ENCODE peak calls at places on chromosomes 3 and 15, in seven cellular contexts. One of them, this sample, is unnamed.

GRCh38 chr15:75810874-75811498 is 32.3 kb upstream of the UBE2Q2 start:
- DNase-seq in SK-N-SH: no peak
- DNase-seq in K562: no peak
- DNase-seq in H1: no peak
- DNase-seq in HCT116: no peak
- DNase-seq in GM12878: no peak
- DNase-seq in HepG2: no peak
- DNase-seq in this sample: no peak

GRCh38 chr3:58994746-58995330 is 55.0 kb downstream of the CFAP20DC start:
- DNase-seq in GM12878: peak; percentile 23
- DNase-seq in HepG2: peak; percentile 39
- DNase-seq in H1: no peak
- DNase-seq in SK-N-SH: peak; percentile 52
- DNase-seq in HCT116: peak; percentile 60
- DNase-seq in K562: peak; percentile 17
- DNase-seq in this sample: peak; percentile 42

GRCh38 chr15:77421370-77421700 is 647 bp downstream of the HMG20A start:
- DNase-seq in GM12878: no peak
- DNase-seq in HCT116: no peak
- DNase-seq in SK-N-SH: peak; percentile 7
- DNase-seq in K562: no peak
- DNase-seq in H1: no peak
- DNase-seq in HepG2: peak; percentile 15
- DNase-seq in this sample: no peak

GRCh38 chr15:44087578-44088190 is 107.4 kb downstream of the FRMD5 start:
- DNase-seq in HCT116: peak; percentile 33
- DNase-seq in GM12878: no peak
- DNase-seq in H1: no peak
- DNase-seq in SK-N-SH: no peak
- DNase-seq in HepG2: no peak
- DNase-seq in K562: no peak
- DNase-seq in this sample: no peak

GRCh38 chr3:47128110-47128509 is 35.8 kb downstream of the SETD2 start:
- DNase-seq in H1: no peak
- DNase-seq in HepG2: no peak
- DNase-seq in HCT116: no peak
- DNase-seq in GM12878: no peak
- DNase-seq in SK-N-SH: no peak
- DNase-seq in K562: no peak
- DNase-seq in this sample: no peak

GRCh38 chr3:128727485-128727884 is 1.5 kb downstream of the RAB7A start:
- DNase-seq in HepG2: no peak
- DNase-seq in K562: no peak
- DNase-seq in HCT116: no peak
- DNase-seq in GM12878: no peak
- DNase-seq in SK-N-SH: no peak
- DNase-seq in H1: no peak
- DNase-seq in this sample: no peak

GRCh38 chr15:88954431-88955277 is 41.5 kb upstream of the MFGE8 start:
- DNase-seq in GM12878: no peak
- DNase-seq in SK-N-SH: no peak
- DNase-seq in HepG2: no peak
- DNase-seq in H1: no peak
- DNase-seq in HCT116: no peak
- DNase-seq in K562: no peak
- DNase-seq in this sample: no peak

GRCh38 chr3:183698760-183699159 is 1.2 kb downstream of the YEATS2 start:
- DNase-seq in HCT116: no peak
- DNase-seq in K562: no peak
- DNase-seq in HepG2: no peak
- DNase-seq in GM12878: no peak
- DNase-seq in SK-N-SH: no peak
- DNase-seq in H1: no peak
- DNase-seq in this sample: peak; percentile 43

GRCh38 chr3:4343258-4343657 is 40.1 kb downstream of the SETMAR start:
- DNase-seq in K562: no peak
- DNase-seq in HCT116: no peak
- DNase-seq in GM12878: no peak
- DNase-seq in HepG2: no peak
- DNase-seq in SK-N-SH: no peak
- DNase-seq in H1: no peak
- DNase-seq in this sample: no peak

GRCh38 chr3:167901087-167901486 is 165.6 kb downstream of the SERPINI1 start:
- DNase-seq in K562: no peak
- DNase-seq in H1: no peak
- DNase-seq in HepG2: no peak
- DNase-seq in HCT116: no peak
- DNase-seq in SK-N-SH: no peak
- DNase-seq in GM12878: no peak
- DNase-seq in this sample: no peak

GRCh38 chr3:60759439-60759838 is 491.8 kb downstream of the FHIT start:
- DNase-seq in HepG2: no peak
- DNase-seq in K562: no peak
- DNase-seq in H1: no peak
- DNase-seq in GM12878: no peak
- DNase-seq in SK-N-SH: no peak
- DNase-seq in HCT116: no peak
- DNase-seq in this sample: no peak

GRCh38 chr3:49007771-49008528 is 759 bp downstream of the WDR6 start:
- DNase-seq in K562: peak; percentile 87
- DNase-seq in HCT116: peak; percentile 72
- DNase-seq in SK-N-SH: peak; percentile 92
- DNase-seq in HepG2: peak; percentile 39
- DNase-seq in GM12878: no peak
- DNase-seq in H1: peak; percentile 96
- DNase-seq in this sample: peak; percentile 96

GRCh38 chr15:92495468-92495867 is 101.8 kb downstream of the ST8SIA2 start:
- DNase-seq in K562: no peak
- DNase-seq in H1: peak; percentile 13
- DNase-seq in SK-N-SH: no peak
- DNase-seq in GM12878: no peak
- DNase-seq in HCT116: no peak
- DNase-seq in HepG2: no peak
- DNase-seq in this sample: no peak

GRCh38 chr3:7964899-7965298 is 536.7 kb upstream of the LMCD1 start:
- DNase-seq in K562: no peak
- DNase-seq in HepG2: no peak
- DNase-seq in SK-N-SH: no peak
- DNase-seq in HCT116: no peak
- DNase-seq in H1: no peak
- DNase-seq in GM12878: no peak
- DNase-seq in this sample: no peak

GRCh38 chr3:7960601-7961000 is 541.0 kb upstream of the LMCD1 start:
- DNase-seq in SK-N-SH: no peak
- DNase-seq in HCT116: no peak
- DNase-seq in H1: no peak
- DNase-seq in HepG2: no peak
- DNase-seq in GM12878: no peak
- DNase-seq in K562: no peak
- DNase-seq in this sample: no peak

GRCh38 chr3:7959094-7959493 is 542.5 kb upstream of the LMCD1 start:
- DNase-seq in HepG2: no peak
- DNase-seq in SK-N-SH: no peak
- DNase-seq in K562: no peak
- DNase-seq in GM12878: no peak
- DNase-seq in H1: no peak
- DNase-seq in HCT116: no peak
- DNase-seq in this sample: no peak

GRCh38 chr3:7957024-7957423 is 544.6 kb upstream of the LMCD1 start:
- DNase-seq in HCT116: no peak
- DNase-seq in K562: no peak
- DNase-seq in GM12878: no peak
- DNase-seq in HepG2: no peak
- DNase-seq in H1: no peak
- DNase-seq in SK-N-SH: no peak
- DNase-seq in this sample: no peak

DNA sequence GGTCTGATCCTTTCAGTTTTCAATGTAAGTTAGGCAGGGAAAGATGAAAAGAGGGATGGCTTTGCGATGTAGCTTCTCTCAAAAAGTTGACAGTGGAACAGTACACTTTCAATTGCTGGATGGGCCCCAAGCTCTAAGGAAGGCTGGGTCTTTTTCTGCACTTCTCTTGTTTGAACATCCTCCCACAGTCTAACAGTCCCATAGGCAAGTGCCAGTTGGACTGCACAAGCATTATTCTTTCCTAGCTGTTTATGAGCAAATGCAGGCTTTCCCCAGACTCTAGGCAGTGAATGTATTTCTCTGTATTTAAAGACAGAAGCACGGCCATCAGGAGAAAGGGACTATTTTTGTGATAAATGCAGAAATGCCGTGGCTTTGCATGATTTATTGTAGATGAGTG is 539.4 kb upstream of the LMCD1 start:
- DNase-seq in GM12878: no peak
- DNase-seq in H1: no peak
- DNase-seq in SK-N-SH: no peak
- DNase-seq in HepG2: no peak
- DNase-seq in K562: no peak
- DNase-seq in HCT116: no peak
- DNase-seq in this sample: no peak
- TF ChIP-seq JUND in GM12878: no peak
- TF ChIP-seq JUND in H1: no peak
- TF ChIP-seq JUND in SK-N-SH: no peak
- TF ChIP-seq JUND in HepG2: no peak
- TF ChIP-seq JUND in K562: no peak
- TF ChIP-seq JUND in HCT116: no peak
- TF ChIP-seq JUND in this sample: no peak

DNA sequence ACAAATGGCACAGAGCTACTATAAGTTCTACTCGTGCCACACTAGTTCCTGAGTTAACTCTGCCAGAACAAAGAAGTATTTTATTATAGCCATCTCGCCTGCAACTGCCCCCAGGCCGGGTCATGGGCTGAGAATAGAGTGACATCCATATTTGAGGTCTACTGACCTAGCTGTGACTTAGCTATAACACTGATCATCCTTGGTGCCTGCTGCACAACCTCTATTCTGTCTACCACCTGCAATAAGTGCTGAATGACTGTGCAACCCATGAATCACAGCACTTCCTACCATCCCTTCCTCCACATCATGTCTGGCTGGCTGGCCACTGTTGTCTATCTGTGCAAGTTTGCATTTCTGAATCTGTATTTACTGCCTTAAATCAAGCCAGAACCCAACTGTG is 506.5 kb upstream of the TBL1XR1 start:
- DNase-seq in HepG2: no peak
- DNase-seq in K562: no peak
- DNase-seq in HCT116: no peak
- DNase-seq in SK-N-SH: no peak
- DNase-seq in H1: no peak
- DNase-seq in GM12878: no peak
- DNase-seq in this sample: peak; percentile 31
- TF ChIP-seq JUND in HepG2: no peak
- TF ChIP-seq JUND in K562: no peak
- TF ChIP-seq JUND in HCT116: no peak
- TF ChIP-seq JUND in SK-N-SH: no peak
- TF ChIP-seq JUND in H1: no peak
- TF ChIP-seq JUND in GM12878: no peak
- TF ChIP-seq JUND in this sample: no peak

GRCh38 chr15:87623832-87624231 is 632.7 kb downstream of the NTRK3 start:
- DNase-seq in HepG2: no peak
- DNase-seq in GM12878: no peak
- DNase-seq in H1: peak; percentile 51
- DNase-seq in K562: peak; percentile 40
- DNase-seq in HCT116: no peak
- DNase-seq in SK-N-SH: no peak
- DNase-seq in this sample: peak; percentile 34
- TF ChIP-seq JUND in HepG2: no peak
- TF ChIP-seq JUND in GM12878: no peak
- TF ChIP-seq JUND in H1: no peak
- TF ChIP-seq JUND in K562: no peak
- TF ChIP-seq JUND in HCT116: no peak
- TF ChIP-seq JUND in SK-N-SH: no peak
- TF ChIP-seq JUND in this sample: no peak

GRCh38 chr3:150370982-150371381 is 37.1 kb upstream of the TSC22D2 start:
- DNase-seq in HepG2: no peak
- DNase-seq in HCT116: no peak
- DNase-seq in H1: no peak
- DNase-seq in GM12878: no peak
- DNase-seq in SK-N-SH: no peak
- DNase-seq in K562: no peak
- DNase-seq in this sample: no peak

GRCh38 chr3:150370129-150370602 is 37.9 kb upstream of the TSC22D2 start:
- DNase-seq in H1: no peak
- DNase-seq in HepG2: peak; percentile 24
- DNase-seq in GM12878: no peak
- DNase-seq in HCT116: peak; percentile 92
- DNase-seq in SK-N-SH: no peak
- DNase-seq in K562: peak; percentile 56
- DNase-seq in this sample: peak; percentile 90

GRCh38 chr3:150373234-150373633 is 34.9 kb upstream of the TSC22D2 start:
- DNase-seq in HepG2: no peak
- DNase-seq in HCT116: no peak
- DNase-seq in K562: no peak
- DNase-seq in SK-N-SH: no peak
- DNase-seq in H1: no peak
- DNase-seq in GM12878: no peak
- DNase-seq in this sample: no peak

GRCh38 chr3:150372320-150373118 is 35.6 kb upstream of the TSC22D2 start:
- DNase-seq in HepG2: peak; percentile 79
- DNase-seq in HCT116: no peak
- DNase-seq in SK-N-SH: no peak
- DNase-seq in H1: no peak
- DNase-seq in GM12878: no peak
- DNase-seq in K562: peak; percentile 16
- DNase-seq in this sample: no peak

DNA sequence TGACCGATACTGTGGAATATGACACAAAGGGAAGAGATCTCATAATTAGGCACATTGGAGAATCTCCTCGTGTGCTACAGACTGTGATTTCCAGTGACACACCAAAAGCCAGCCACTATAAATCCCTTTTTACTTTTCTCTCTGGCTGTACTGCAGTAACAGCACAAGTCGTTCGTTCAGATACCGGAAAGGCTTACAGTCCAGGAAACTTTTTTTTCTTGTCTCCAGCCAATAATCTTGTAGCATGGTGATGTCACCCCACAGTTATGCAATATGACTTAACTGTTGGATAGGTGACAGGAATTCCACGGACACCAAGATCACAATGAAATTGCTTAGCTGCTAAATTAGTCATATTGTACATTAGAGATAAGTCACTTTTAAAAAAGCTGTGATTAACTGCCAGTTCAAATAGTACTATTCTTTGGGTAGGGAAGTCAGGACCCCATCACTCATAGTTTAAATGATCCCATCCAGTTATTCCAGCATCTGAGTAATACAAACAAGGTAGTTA is 36.3 kb upstream of the TSC22D2 start:
- DNase-seq in HepG2: peak; percentile 85
- DNase-seq in K562: peak; percentile 25
- DNase-seq in H1: no peak
- DNase-seq in SK-N-SH: no peak
- DNase-seq in GM12878: no peak
- DNase-seq in HCT116: peak; percentile 87
- DNase-seq in this sample: peak; percentile 90
- TF ChIP-seq JUND in HepG2: peak; percentile 91
- TF ChIP-seq JUND in K562: peak; percentile 98
- TF ChIP-seq JUND in H1: peak; percentile 61
- TF ChIP-seq JUND in SK-N-SH: peak; percentile 96
- TF ChIP-seq JUND in GM12878: no peak
- TF ChIP-seq JUND in HCT116: peak; percentile 91
- TF ChIP-seq JUND in this sample: peak; percentile 98